ENCODE peak calls at places on chromosome 22, in five cellular contexts. H is heart right ventricle, J is fibroblast of the conjunctiva, E is astrocyte of the spinal cord, Y is MCF 10A. S is an unnamed sample.

GRCh38 chr22:35620624-35621245 is 3.6 kb upstream of the MB start:
- DNase-seq in E (peak; percentile 31), J (no peak), H (no peak), Y (no peak), S (peak; percentile 66)

GRCh38 chr22:27972732-27973698 is 54.0 kb upstream of the PITPNB start:
- DNase-seq in E (peak; percentile 21), Y (no peak), J (no peak), H (no peak), S (no peak)

GRCh38 chr22:22666307-22667091 is 22.1 kb downstream of the GGTLC2 start:
- DNase-seq in H (no peak), E (peak; percentile 9), Y (peak; percentile 52), J (no peak), S (no peak)

GRCh38 chr22:17891427-17892167 is 117.3 kb upstream of the BID start:
- DNase-seq in Y (no peak), H (peak; percentile 69), J (no peak), E (no peak), S (no peak)

GRCh38 chr22:37333724-37334460 is 51.6 kb downstream of the CYTH4 start:
- DNase-seq in Y (no peak), H (no peak), J (no peak), E (no peak), S (no peak)

GRCh38 chr22:20214853-20215252 is 53.3 kb downstream of the RTN4R start:
- DNase-seq in H (no peak), E (no peak), Y (no peak), J (no peak), S (no peak)

GRCh38 chr22:46737105-46737975 is 712 bp downstream of the CERK start:
- DNase-seq in E (peak; percentile 47), J (no peak), Y (no peak), H (peak; percentile 48), S (no peak)

GRCh38 chr22:43845981-43846380 is 16.3 kb downstream of the SULT4A1 start:
- DNase-seq in H (no peak), E (no peak), Y (no peak), J (no peak), S (no peak)

GRCh38 chr22:40107244-40107643 is 70.5 kb upstream of the TNRC6B start:
- DNase-seq in H (no peak), J (no peak), E (no peak), Y (peak; percentile 7), S (no peak)

GRCh38 chr22:49062155-49063039 is 765.3 kb downstream of the BRD1 start:
- DNase-seq in H (no peak), E (no peak), Y (no peak), J (no peak), S (no peak)

GRCh38 chr22:41482319-41482935 is 13.5 kb downstream of the ACO2 start:
- DNase-seq in Y (no peak), J (peak; percentile 26), H (no peak), E (peak; percentile 57), S (no peak)

GRCh38 chr22:32760396-32760795 is 41.1 kb upstream of the TIMP3 start:
- DNase-seq in J (no peak), Y (no peak), H (no peak), E (no peak), S (no peak)

GRCh38 chr22:32538516-32538915 is 63.9 kb downstream of the FBXO7 start:
- DNase-seq in J (no peak), H (no peak), Y (no peak), E (no peak), S (no peak)

GRCh38 chr22:36299911-36300310 is 47.0 kb downstream of the APOL1 start:
- DNase-seq in J (no peak), E (no peak), H (no peak), Y (no peak), S (no peak)

GRCh38 chr22:29626497-29627195 is 23.2 kb downstream of the NF2 start:
- DNase-seq in Y (peak; percentile 67), J (peak; percentile 85), E (peak; percentile 78), H (no peak), S (no peak)

GRCh38 chr22:23269441-23270211 is 89.3 kb downstream of the BCR start:
- DNase-seq in Y (no peak), J (no peak), H (no peak), E (no peak), S (no peak)

GRCh38 chr22:26529345-26529744 is 17.1 kb upstream of the TFIP11 start:
- DNase-seq in H (no peak), Y (peak; percentile 80), E (no peak), J (no peak), S (no peak)

GRCh38 chr22:48212727-48213126 is 1450.3 kb downstream of the TBC1D22A start:
- DNase-seq in Y (no peak), E (no peak), H (no peak), J (no peak), S (no peak)

GRCh38 chr22:20324139-20324516 is 4.3 kb upstream of the DGCR6L start:
- DNase-seq in H (no peak), Y (no peak), E (no peak), J (no peak), S (no peak)

GRCh38 chr22:23780146-23780748 is 6.5 kb upstream of the SMARCB1 start:
- DNase-seq in E (no peak), Y (no peak), J (no peak), H (no peak), S (no peak)

S was measured in heart left ventricle.